ENCODE peak calls at places on chromosomes 4 and X, in four cellular contexts. Z is effector memory CD4-positive, alpha-beta T cell; C is NCI-H1694; T is EL. M is an unnamed sample.

GRCh38 chr4:118775405-118775804 is 60.5 kb downstream of the SEC24D start:
- DNase-seq in Z (no peak), T (no peak), C (no peak), M (no peak)

GRCh38 chr4:163382178-163382869 is 38.6 kb downstream of the NPY5R start:
- DNase-seq in C (no peak), T (no peak), Z (no peak), M (no peak)

GRCh38 chrX:23694606-23695005 is 27.3 kb downstream of the PRDX4 start:
- DNase-seq in C (no peak), T (peak; percentile 50), Z (no peak), M (peak; percentile 43)

GRCh38 chrX:21657318-21658151 is 595 bp downstream of the KLHL34 start:
- DNase-seq in Z (no peak), T (no peak), C (no peak), M (no peak)

GRCh38 chr4:21765810-21766407 is 182.7 kb downstream of the KCNIP4 start:
- DNase-seq in Z (no peak), C (peak; percentile 60), T (peak; percentile 48), M (peak; percentile 51)

GRCh38 chr4:65046496-65047101 is 623.7 kb downstream of the EPHA5 start:
- DNase-seq in Z (no peak), C (peak; percentile 89), T (peak; percentile 2), M (no peak)

GRCh38 chr4:15144249-15144966 is 142.1 kb downstream of the CPEB2 start:
- DNase-seq in T (no peak), Z (no peak), C (no peak), M (no peak)

GRCh38 chrX:51891821-51892551 is 1.4 kb upstream of the MAGED1 start:
- DNase-seq in Z (no peak), T (peak; percentile 67), C (peak; percentile 81), M (no peak)

GRCh38 chrX:24838624-24839023 is 144.9 kb downstream of the POLA1 start:
- DNase-seq in C (no peak), T (peak; percentile 26), Z (no peak), M (no peak)

GRCh38 chr4:153198739-153199138 is 5.5 kb upstream of the TRIM2 start:
- DNase-seq in Z (no peak), T (no peak), C (no peak), M (no peak)

GRCh38 chrX:97471071-97471470 is 587.4 kb downstream of the RPA4 start:
- DNase-seq in Z (no peak), T (no peak), C (no peak), M (no peak)

GRCh38 chr4:95066011-95066410 is 308.3 kb downstream of the BMPR1B start:
- DNase-seq in T (no peak), Z (no peak), C (no peak), M (no peak)

GRCh38 chr4:98728433-98728832 is 70.0 kb upstream of the TSPAN5 start:
- DNase-seq in T (peak; percentile 82), C (no peak), Z (no peak), M (no peak)

GRCh38 chr4:37822220-37822619 is 4.3 kb upstream of the PGM2 start:
- DNase-seq in T (no peak), Z (no peak), C (no peak), M (no peak)

GRCh38 chr4:99655315-99656081 is 2.1 kb downstream of the C4orf54 start:
- DNase-seq in T (peak; percentile 85), Z (no peak), C (no peak), M (peak; percentile 64)

GRCh38 chr4:101791189-101791572 is 651 bp downstream of the BANK1 start:
- DNase-seq in C (no peak), Z (no peak), T (peak; percentile 1), M (no peak)

GRCh38 chr4:26937567-26937966 is 76.9 kb downstream of the STIM2 start:
- DNase-seq in C (no peak), T (no peak), Z (no peak), M (no peak)

GRCh38 chrX:53918697-53919096 is 125.6 kb downstream of the PHF8 start:
- DNase-seq in Z (no peak), T (no peak), C (no peak), M (no peak)

GRCh38 chr4:105666693-105667092 is 41.8 kb downstream of the INTS12 start:
- DNase-seq in C (no peak), T (peak; percentile 13), Z (no peak), M (peak; percentile 37)

GRCh38 chrX:151000901-151001301 is 17.8 kb downstream of the HMGB3 start:
- DNase-seq in C (no peak), T (no peak), Z (no peak), M (no peak)

GRCh38 chr4:153114771-153115321 is 89.4 kb upstream of the TRIM2 start:
- DNase-seq in C (no peak), Z (peak; percentile 9), T (peak; percentile 82), M (peak; percentile 11)

GRCh38 chr4:4677825-4678522 is 136.1 kb upstream of the STX18 start:
- DNase-seq in Z (no peak), T (peak; percentile 51), C (no peak), M (no peak)

GRCh38 chrX:350148-350533 is 31.5 kb upstream of the GTPBP6 start:
- DNase-seq in C (no peak), T (no peak), Z (no peak), M (no peak)

GRCh38 chr4:41567186-41567585 is 29.2 kb downstream of the LIMCH1 start:
- DNase-seq in T (no peak), C (no peak), Z (no peak), M (no peak)

GRCh38 chr4:135408109-135408508 is 1206.5 kb upstream of the PABPC4L start:
- DNase-seq in C (no peak), T (no peak), Z (no peak), M (no peak)

GRCh38 chr4:985123-985830 is 1.6 kb upstream of the IDUA start:
- DNase-seq in T (peak; percentile 62), Z (peak; percentile 28), C (no peak), M (peak; percentile 53)

GRCh38 chrX:42128020-42128419 is 204.7 kb upstream of the CASK start:
- DNase-seq in Z (no peak), T (no peak), C (no peak), M (no peak)